ENCODE peak calls at places on chromosomes 13 and 19, in ten cellular contexts. G is HCT116, J is A549, D is lower leg skin, W is heart left ventricle, H is tibial nerve, T is transverse colon, S is uterus, K is H1, Z is K562. A is an unnamed sample.

GRCh38 chr19:2992958-2993357 is 15.6 kb downstream of the TLE6 start:
- DNase-seq in G (no peak), J (no peak), D (no peak), W (no peak), H (no peak), T (no peak), S (no peak), K (no peak), Z (no peak), A (peak; percentile 46)

GRCh38 chr13:33251131-33251629 is 34.4 kb downstream of the STARD13 start:
- DNase-seq in G (peak; percentile 31), J (no peak), D (no peak), W (peak; percentile 45), H (no peak), T (no peak), S (peak; percentile 36), K (no peak), Z (no peak), A (peak; percentile 7)

GRCh38 chr19:18443406-18443805 is 5.5 kb upstream of the ISYNA1 start:
- DNase-seq in G (no peak), J (no peak), D (no peak), W (no peak), H (no peak), T (no peak), S (no peak), K (no peak), Z (no peak), A (no peak)

GRCh38 chr13:66328486-66328885 is 901.6 kb downstream of the PCDH9 start:
- DNase-seq in G (no peak), J (no peak), D (no peak), W (no peak), H (no peak), T (no peak), S (no peak), K (no peak), Z (no peak), A (no peak)

GRCh38 chr13:43058318-43058674 is 34.9 kb downstream of the DNAJC15 start:
- DNase-seq in G (peak; percentile 87), J (peak; percentile 82), D (no peak), W (no peak), H (no peak), T (peak; percentile 60), S (no peak), K (no peak), Z (no peak), A (no peak)

GRCh38 chr19:35417713-35418534 is 30.1 kb upstream of the FFAR2 start:
- DNase-seq in G (no peak), J (no peak), D (no peak), W (no peak), H (no peak), T (no peak), S (no peak), K (no peak), Z (no peak), A (no peak)

GRCh38 chr13:40377783-40378182 is 288.7 kb downstream of the FOXO1 start:
- DNase-seq in G (no peak), J (no peak), D (no peak), W (no peak), H (no peak), T (no peak), S (no peak), K (no peak), Z (no peak), A (no peak)

GRCh38 chr19:17538684-17539287 is 16.7 kb upstream of the COLGALT1 start:
- DNase-seq in G (no peak), J (peak; percentile 17), D (no peak), W (no peak), H (no peak), T (no peak), S (no peak), K (no peak), Z (no peak), A (no peak)

GRCh38 chr13:74166286-74166685 is 32.1 kb upstream of the KLF12 start:
- DNase-seq in G (no peak), J (no peak), D (no peak), W (no peak), H (no peak), T (no peak), S (no peak), K (no peak), Z (no peak), A (no peak)

GRCh38 chr13:113129921-113130750 is 7.5 kb downstream of the F10 start:
- DNase-seq in G (no peak), J (no peak), D (no peak), W (peak; percentile 14), H (no peak), T (no peak), S (peak; percentile 17), K (no peak), Z (no peak), A (peak; percentile 42)

GRCh38 chr19:18058208-18059009 is 28.3 kb downstream of the IL12RB1 start:
- DNase-seq in G (peak; percentile 26), J (peak; percentile 68), D (peak; percentile 66), W (peak; percentile 84), H (peak; percentile 50), T (peak; percentile 81), S (peak; percentile 74), K (peak; percentile 53), Z (peak; percentile 85), A (peak; percentile 72)

GRCh38 chr13:81602236-81602635 is 1261.3 kb upstream of the SPRY2 start:
- DNase-seq in G (no peak), J (no peak), D (no peak), W (no peak), H (no peak), T (no peak), S (no peak), K (no peak), Z (no peak), A (no peak)

GRCh38 chr19:54162241-54162805 is 2.8 kb upstream of the LENG1 start:
- DNase-seq in G (peak; percentile 65), J (peak; percentile 89), D (peak; percentile 81), W (peak; percentile 82), H (peak; percentile 73), T (peak; percentile 95), S (peak; percentile 82), K (no peak), Z (peak; percentile 87), A (peak; percentile 87)

GRCh38 chr19:46546194-46546896 is 50.7 kb upstream of the PNMA8B start:
- DNase-seq in G (no peak), J (peak; percentile 61), D (no peak), W (no peak), H (no peak), T (peak; percentile 60), S (no peak), K (no peak), Z (peak; percentile 54), A (peak; percentile 80)

GRCh38 chr19:53849237-53849676 is 18.4 kb upstream of the MYADM start:
- DNase-seq in G (no peak), J (no peak), D (no peak), W (peak; percentile 41), H (no peak), T (no peak), S (no peak), K (no peak), Z (no peak), A (no peak)

GRCh38 chr13:113342820-113343691 is 20.9 kb downstream of the GRTP1 start:
- DNase-seq in G (no peak), J (no peak), D (no peak), W (no peak), H (no peak), T (no peak), S (no peak), K (no peak), Z (no peak), A (no peak)

GRCh38 chr13:113862191-113862765 is 1.6 kb downstream of the GAS6 start:
- DNase-seq in G (no peak), J (no peak), D (no peak), W (no peak), H (no peak), T (no peak), S (peak; percentile 28), K (no peak), Z (no peak), A (no peak)

GRCh38 chr13:113410472-113411201 is 42.7 kb downstream of the ADPRHL1 start:
- DNase-seq in G (peak; percentile 89), J (peak; percentile 52), D (no peak), W (peak; percentile 18), H (no peak), T (peak; percentile 25), S (peak; percentile 37), K (no peak), Z (no peak), A (no peak)

GRCh38 chr19:55473201-55473600 is 3.2 kb upstream of the ZNF628 start:
- DNase-seq in G (no peak), J (no peak), D (no peak), W (no peak), H (no peak), T (no peak), S (no peak), K (no peak), Z (no peak), A (no peak)
- H3K4me3 ChIP-seq in G (peak overlapping the region; percentile 76), J (no peak overlapping the region), D (no peak overlapping the region), W (no peak overlapping the region), H (no peak overlapping the region), T (no peak overlapping the region), S (no peak overlapping the region), K (no peak overlapping the region), Z (no peak overlapping the region), A (no peak overlapping the region)

DNA sequence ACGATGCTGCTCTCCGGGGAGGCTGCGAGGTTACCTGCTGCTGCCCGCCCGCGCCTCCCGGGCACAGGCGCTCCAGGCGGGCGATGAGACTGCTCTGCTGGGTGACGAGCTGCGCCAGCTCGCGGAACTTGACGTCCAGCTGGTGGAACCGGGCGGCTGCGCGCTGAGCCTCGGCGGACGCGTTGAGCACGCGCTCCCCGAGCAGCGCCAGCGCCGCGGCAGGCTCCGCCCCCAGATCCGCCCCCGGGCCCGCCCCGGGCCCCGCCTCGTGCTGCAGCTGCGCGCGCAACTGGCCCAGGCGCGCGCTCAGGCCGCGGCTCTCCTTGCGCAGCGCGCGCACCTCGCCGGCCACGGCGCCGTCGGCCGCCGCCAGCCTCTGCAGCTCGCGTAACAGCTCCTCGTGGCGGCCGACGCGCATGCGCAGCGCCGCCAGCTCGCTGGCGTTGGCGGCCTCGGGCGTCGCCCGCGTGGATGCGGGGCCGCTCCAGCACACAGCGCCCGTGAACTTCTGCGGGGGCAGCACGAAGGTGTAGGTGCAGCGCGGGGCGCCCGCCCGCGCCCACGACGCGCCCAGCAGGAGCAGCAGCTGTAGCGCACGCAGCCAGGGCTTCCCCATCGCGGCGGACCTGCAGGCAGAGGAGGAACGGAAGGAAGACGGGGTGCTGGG is 6.4 kb downstream of the ANGPTL6 start:
- DNase-seq in G (peak; percentile 75), J (peak; percentile 88), D (peak; percentile 75), W (peak; percentile 90), H (peak; percentile 58), T (peak; percentile 93), S (peak; percentile 89), K (peak; percentile 79), Z (peak; percentile 98), A (peak; percentile 88)
- TF ChIP-seq POLR2A in G (peak; percentile 66), J (peak; percentile 76), D (no peak), W (no peak), H (peak; percentile 42), T (no peak), S (peak; percentile 41), K (peak; percentile 71), Z (peak; percentile 77), A (no peak)

GRCh38 chr13:100521912-100522490 is 66.6 kb downstream of the GGACT start:
- DNase-seq in G (no peak), J (no peak), D (no peak), W (no peak), H (no peak), T (no peak), S (no peak), K (no peak), Z (no peak), A (no peak)
- H3K4me3 ChIP-seq in G (no peak overlapping the region), J (no peak overlapping the region), D (no peak overlapping the region), W (no peak overlapping the region), H (no peak overlapping the region), T (no peak overlapping the region), S (no peak overlapping the region), K (no peak overlapping the region), Z (no peak overlapping the region), A (no peak overlapping the region)

GRCh38 chr19:40461669-40462221 is 3.8 kb downstream of the BLVRB start:
- DNase-seq in G (no peak), J (peak; percentile 58), D (peak; percentile 45), W (no peak), H (no peak), T (peak; percentile 43), S (no peak), K (no peak), Z (no peak), A (no peak)
- TF ChIP-seq POLR2A in G (no peak), J (no peak), D (no peak), W (no peak), H (no peak), T (no peak), S (no peak), K (no peak), Z (no peak), A (no peak)